ENCODE peak calls at places on chromosomes 3 and 15, in four cellular contexts. Q, W, N and A are unnamed samples.

GRCh38 chr15:41568350-41569017 is 9.5 kb downstream of the TYRO3 start:
- DNase-seq in Q (no peak), W (peak), N (peak), A (peak)

GRCh38 chr3:188631291-188632010 is 477.5 kb downstream of the LPP start:
- DNase-seq in Q (no peak), W (no peak), N (peak), A (no peak)

GRCh38 chr3:157027861-157028745 is 131.8 kb downstream of the CCNL1 start:
- DNase-seq in Q (no peak), W (no peak), N (no peak), A (no peak)

GRCh38 chr15:61839541-61839940 is 220.7 kb downstream of the VPS13C start:
- DNase-seq in W (no peak), N (no peak), Q (no peak), A (no peak)

GRCh38 chr15:71338251-71338650 is 223.0 kb downstream of the THSD4 start:
- DNase-seq in N (no peak), W (no peak), Q (no peak), A (no peak)

GRCh38 chr15:75695206-75695605 is 17.4 kb downstream of the CSPG4 start:
- DNase-seq in W (no peak), Q (no peak), N (no peak), A (no peak)

GRCh38 chr15:45630958-45631691 is 3.7 kb upstream of the SQOR start:
- DNase-seq in Q (no peak), N (no peak), W (no peak), A (no peak)

GRCh38 chr15:28132524-28133275 is 33.6 kb upstream of the OCA2 start:
- DNase-seq in W (no peak), Q (no peak), N (no peak), A (no peak)

GRCh38 chr3:94171954-94172353 is 109.1 kb downstream of the NSUN3 start:
- DNase-seq in N (no peak), W (no peak), Q (no peak), A (no peak)

GRCh38 chr3:175426805-175427204 is 567.7 kb downstream of the NAALADL2 start:
- DNase-seq in Q (no peak), W (no peak), N (no peak), A (no peak)

GRCh38 chr3:55619186-55619808 is 132.2 kb upstream of the WNT5A start:
- DNase-seq in N (no peak), W (no peak), Q (no peak), A (no peak)

GRCh38 chr15:66830358-66830757 is 128.3 kb downstream of the SMAD6 start:
- DNase-seq in N (no peak), W (no peak), Q (no peak), A (no peak)

GRCh38 chr15:28996289-28996688 is 110.5 kb downstream of the APBA2 start:
- DNase-seq in W (no peak), Q (no peak), N (no peak), A (no peak)

GRCh38 chr3:58637509-58637908 is 29.1 kb downstream of the FAM3D start:
- DNase-seq in W (no peak), N (no peak), Q (no peak), A (no peak)

GRCh38 chr15:85745525-85745924 is 49.2 kb downstream of the KLHL25 start:
- DNase-seq in Q (no peak), W (no peak), N (no peak), A (no peak)

GRCh38 chr3:97882975-97883598 is 61.3 kb downstream of the CRYBG3 start:
- DNase-seq in W (no peak), N (no peak), Q (no peak), A (no peak)
- TF ChIP-seq CBFB in W (no peak), N (no peak), Q (no peak), A (no peak)

DNA sequence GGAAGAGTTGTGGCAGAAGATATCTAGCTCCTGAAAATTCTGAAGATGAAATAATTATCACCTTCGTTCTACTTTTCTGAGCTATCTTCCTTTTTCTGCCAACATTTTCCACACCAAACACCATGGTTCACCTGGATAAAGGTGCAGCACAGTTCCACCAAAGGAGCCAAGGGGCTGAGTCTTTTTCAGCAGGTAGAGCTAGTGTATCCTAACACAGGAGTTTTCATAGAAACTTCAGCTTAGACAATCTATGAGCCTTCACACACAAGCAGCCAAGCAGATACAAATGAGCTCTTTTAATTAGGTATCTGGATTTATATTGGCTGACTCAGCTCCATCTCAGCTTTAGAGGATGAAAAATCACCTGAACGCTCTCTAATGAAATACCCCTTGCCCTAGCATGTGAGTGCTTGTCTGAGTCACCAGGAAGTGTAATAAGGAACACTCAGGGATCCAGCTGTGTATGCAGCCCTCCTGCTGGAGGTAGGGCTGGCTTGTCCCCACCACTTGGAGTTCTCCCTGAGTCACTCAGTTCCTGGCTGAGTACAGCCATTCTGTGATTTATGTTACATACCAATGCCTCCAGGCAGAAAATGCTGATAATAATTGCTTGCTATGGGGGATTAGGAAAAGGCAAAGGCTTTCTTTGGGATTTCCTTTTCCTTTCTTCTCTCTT is 385.7 kb downstream of the LSAMP start:
- DNase-seq in W (peak), Q (no peak), N (peak), A (peak)
- TF ChIP-seq CBFB in W (no peak), Q (no peak), N (no peak), A (no peak)

DNA sequence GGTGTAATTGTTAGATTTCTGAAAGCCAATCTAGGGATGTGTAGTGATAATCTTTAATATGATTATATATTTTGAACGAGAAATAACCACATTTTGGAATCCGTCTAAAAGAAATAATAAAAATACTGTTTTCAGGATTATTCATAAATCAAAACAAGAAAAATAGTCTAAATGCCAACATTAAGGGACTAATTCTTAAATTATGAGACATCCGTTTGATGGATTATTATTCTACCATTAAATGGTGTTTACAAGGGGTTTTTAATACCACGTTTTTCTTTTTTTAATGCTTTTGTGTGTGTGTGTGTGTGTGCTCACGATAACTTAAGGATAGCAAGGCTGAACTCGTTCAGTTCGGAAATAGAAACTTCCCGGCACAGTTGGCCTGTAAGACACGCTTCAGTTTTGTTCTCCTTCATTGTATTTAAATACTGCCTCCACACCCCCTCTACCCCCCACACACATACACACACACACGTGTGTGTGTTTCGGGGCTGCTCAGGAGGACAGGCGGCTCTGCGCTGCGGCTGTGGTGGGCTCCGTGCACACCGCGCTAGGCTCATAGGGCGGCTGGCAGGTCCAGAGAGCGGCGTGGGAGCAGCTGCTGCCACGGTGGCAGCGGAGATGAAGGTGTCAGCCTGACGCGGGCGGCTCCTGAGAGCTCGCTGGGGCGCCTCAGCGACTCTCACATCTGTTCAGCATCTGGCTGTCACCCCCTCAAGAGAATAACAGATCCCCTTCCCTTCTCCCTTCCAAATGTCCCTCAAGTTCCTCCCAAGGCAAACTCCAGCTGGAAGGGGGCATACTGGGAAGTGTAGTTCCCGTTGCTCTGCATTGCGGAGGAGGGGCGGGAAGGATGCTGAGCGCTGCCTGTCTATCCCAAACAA is 23.0 kb upstream of the ANP32A start:
- DNase-seq in W (no peak), N (no peak), Q (no peak), A (peak)
- TF ChIP-seq CBFB in W (no peak), N (no peak), Q (no peak), A (no peak)

GRCh38 chr3:61111764-61112163 is 139.5 kb downstream of the FHIT start:
- DNase-seq in Q (peak), N (no peak), W (no peak), A (no peak)

GRCh38 chr3:61110576-61110975 is 140.7 kb downstream of the FHIT start:
- DNase-seq in Q (peak), N (no peak), W (no peak), A (no peak)

GRCh38 chr3:61118830-61119229 is 132.4 kb downstream of the FHIT start:
- DNase-seq in Q (no peak), N (no peak), W (no peak), A (no peak)

GRCh38 chr3:61117045-61117898 is 134.0 kb downstream of the FHIT start:
- DNase-seq in W (no peak), Q (no peak), N (no peak), A (no peak)

GRCh38 chr3:61114316-61114953 is 136.8 kb downstream of the FHIT start:
- DNase-seq in W (no peak), N (no peak), Q (no peak), A (no peak)
- TF ChIP-seq CBFB in W (no peak), N (no peak), Q (no peak), A (no peak)

GRCh38 chr3:118942651-118943050 is 92.0 kb downstream of the IGSF11 start:
- DNase-seq in W (peak), N (no peak), Q (no peak), A (no peak)

GRCh38 chr3:118941236-118941635 is 93.4 kb downstream of the IGSF11 start:
- DNase-seq in N (no peak), W (no peak), Q (no peak), A (no peak)

GRCh38 chr3:118942195-118942594 is 92.5 kb downstream of the IGSF11 start:
- DNase-seq in N (no peak), Q (no peak), W (no peak), A (no peak)

GRCh38 chr3:118945834-118946233 is 88.8 kb downstream of the IGSF11 start:
- DNase-seq in Q (no peak), N (no peak), W (no peak), A (no peak)

DNA sequence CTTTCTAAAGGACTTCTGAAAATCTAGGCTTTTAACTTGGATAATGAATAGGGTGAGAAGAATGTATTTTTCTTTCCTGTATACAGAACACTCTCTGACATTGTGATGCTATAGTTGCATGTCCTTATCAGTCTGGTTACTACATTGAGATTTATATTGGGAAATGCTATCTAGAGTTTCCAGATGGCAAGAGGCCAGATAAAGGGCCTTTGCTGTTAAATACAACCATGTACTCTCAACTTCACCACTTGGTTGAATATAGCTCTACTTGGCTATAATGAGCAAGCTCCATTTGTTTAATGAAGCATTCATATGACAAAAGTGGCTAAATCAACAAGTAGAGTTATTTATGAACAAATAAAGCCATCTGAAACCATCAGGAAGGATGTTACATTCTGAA is 91.0 kb downstream of the IGSF11 start:
- DNase-seq in Q (no peak), W (peak), N (no peak), A (no peak)
- TF ChIP-seq CBFB in Q (no peak), W (no peak), N (no peak), A (no peak)

DNA sequence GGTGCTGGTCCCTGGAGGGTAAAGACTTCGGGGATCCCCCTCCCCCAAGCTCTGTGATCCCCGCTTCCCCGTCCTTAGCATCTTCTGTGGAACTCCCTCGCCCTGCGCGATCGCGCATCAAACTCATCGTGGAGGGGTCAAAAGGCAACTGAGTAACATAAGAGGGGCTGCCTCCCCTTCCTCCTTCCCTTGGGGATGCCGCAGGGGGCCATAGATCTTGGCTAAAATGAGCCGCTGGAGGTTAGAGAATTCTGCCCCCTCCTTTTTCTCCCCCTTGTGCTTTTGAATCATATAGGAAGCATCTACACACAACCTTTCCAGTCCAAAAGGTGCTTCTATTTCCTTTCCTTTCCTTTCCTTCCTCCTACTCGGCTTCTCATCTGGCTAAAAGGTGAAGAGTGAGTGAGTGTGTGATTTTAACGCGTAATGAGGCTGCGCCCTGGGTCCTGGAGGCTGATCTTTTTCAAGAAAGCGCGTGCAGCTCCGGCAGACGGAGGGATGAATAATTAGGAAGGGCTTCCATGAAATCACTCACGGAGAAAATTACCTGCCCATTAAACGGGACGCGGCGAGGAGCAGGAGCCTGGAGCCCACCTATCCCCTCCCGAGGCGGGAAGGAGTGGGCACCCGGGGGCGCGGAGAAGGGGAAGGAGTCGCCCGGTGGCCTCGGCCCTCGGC is 832 bp upstream of the ROBO2 start:
- DNase-seq in W (no peak), N (no peak), Q (no peak), A (peak)
- TF ChIP-seq CBFB in W (no peak), N (no peak), Q (no peak), A (no peak)

GRCh38 chr3:170132335-170132734 is 49.2 kb downstream of the PHC3 start:
- DNase-seq in W (peak), Q (no peak), N (no peak), A (no peak)

GRCh38 chr3:170128977-170129431 is 52.5 kb downstream of the PHC3 start:
- DNase-seq in N (no peak), W (no peak), Q (no peak), A (no peak)

GRCh38 chr3:170130532-170130931 is 51.0 kb downstream of the PHC3 start:
- DNase-seq in W (no peak), Q (no peak), N (no peak), A (no peak)

GRCh38 chr3:170128259-170128976 is 53.1 kb downstream of the PHC3 start:
- DNase-seq in W (no peak), N (no peak), Q (peak), A (no peak)
- TF ChIP-seq CBFB in W (no peak), N (no peak), Q (peak), A (no peak)

GRCh38 chr15:80550219-80550909 is 144.7 kb upstream of the ABHD17C start:
- DNase-seq in W (no peak), Q (peak), N (peak), A (no peak)

GRCh38 chr15:80551348-80551747 is 143.8 kb upstream of the ABHD17C start:
- DNase-seq in W (no peak), N (no peak), Q (no peak), A (no peak)

GRCh38 chr15:80550910-80551265 is 144.2 kb upstream of the ABHD17C start:
- DNase-seq in W (no peak), N (no peak), Q (no peak), A (no peak)

GRCh38 chr15:80549191-80549590 is 145.0 kb downstream of the ARNT2 start:
- DNase-seq in N (no peak), Q (no peak), W (no peak), A (no peak)

GRCh38 chr15:80549712-80550111 is 145.4 kb upstream of the ABHD17C start:
- DNase-seq in N (no peak), Q (no peak), W (no peak), A (no peak)
- TF ChIP-seq CBFB in N (no peak), Q (no peak), W (no peak), A (no peak)

DNA sequence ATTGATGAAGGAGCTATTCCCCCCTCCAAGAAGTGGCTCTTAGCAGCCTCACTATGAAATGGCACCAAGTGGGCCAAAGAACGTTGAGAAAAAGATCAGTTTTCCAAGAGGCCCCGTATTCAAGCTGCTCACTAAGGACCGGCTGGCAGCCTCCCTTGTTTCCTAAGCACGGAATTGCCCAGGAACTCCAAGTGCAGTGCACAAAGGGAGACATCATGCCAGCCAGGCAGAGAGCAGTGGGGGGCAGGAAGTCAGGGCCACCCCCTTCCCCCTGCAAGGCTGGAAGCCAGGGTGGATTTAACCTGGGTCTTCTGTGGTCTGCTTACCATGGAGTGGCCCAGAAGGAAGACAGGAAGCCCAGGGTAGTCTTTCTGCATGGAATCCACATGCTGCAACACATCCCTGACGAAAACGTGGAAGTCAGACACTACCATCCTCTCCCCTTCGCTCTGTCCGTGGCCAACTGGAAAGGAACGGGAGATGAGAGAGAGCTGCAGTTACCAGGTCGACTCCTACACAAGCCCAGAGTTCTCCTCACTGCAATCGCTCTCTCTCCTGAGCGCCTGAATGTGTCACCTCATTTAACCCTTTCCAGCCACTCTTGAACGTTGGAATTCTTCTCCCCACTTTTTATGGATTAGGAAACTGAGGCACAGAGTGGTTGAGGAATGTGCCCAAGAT is 49.5 kb downstream of the ABTB1 start:
- DNase-seq in W (no peak), N (no peak), Q (no peak), A (no peak)
- TF ChIP-seq CBFB in W (no peak), N (no peak), Q (no peak), A (no peak)

DNA sequence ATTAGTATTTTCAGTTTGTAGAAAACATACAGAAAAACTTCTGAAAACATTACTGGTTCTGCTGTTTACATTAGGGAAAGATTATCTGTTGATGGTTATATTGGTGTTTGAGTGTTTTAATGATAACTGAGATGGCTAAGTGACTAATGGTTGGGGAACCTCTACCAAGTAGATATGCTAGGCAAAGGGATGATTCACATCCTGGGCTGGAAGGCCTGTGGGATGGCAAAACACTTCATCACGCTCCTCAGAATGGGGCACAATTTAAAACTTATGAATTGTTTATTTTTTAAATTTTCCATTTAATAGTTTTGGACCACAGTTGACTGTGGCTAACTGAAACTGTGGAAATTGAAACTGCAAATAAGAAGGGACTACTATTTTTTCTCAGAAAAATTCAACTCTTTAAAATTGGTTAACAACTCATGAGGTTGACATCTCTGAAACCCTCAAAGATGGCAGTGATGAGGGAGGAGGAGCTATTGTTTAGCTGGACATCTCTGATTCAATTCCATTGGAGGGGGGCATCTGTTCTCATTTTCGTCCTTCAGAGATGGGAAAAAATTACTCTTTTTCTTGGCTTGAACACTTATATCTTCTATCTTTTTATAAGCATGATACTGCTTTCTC is 100.6 kb upstream of the ZBED2 start:
- DNase-seq in W (no peak), N (peak), Q (no peak), A (no peak)
- TF ChIP-seq CBFB in W (no peak), N (no peak), Q (no peak), A (no peak)